ENCODE peak calls at places on chromosomes 7 and 10, in seven cellular contexts. Q, O, T, H, E, J and K are unnamed samples.
A peak's percentile ranks its signal among the peaks of the same experiment; 100 is the strongest.

GRCh38 chr7:74033372-74034311 is 5.7 kb downstream of the ELN start:
- DNase-seq in Q (no peak), O (no peak), J (no peak), T (peak; percentile 86), E (peak; percentile 50), H (no peak), K (no peak)

GRCh38 chr7:112023282-112023681 is 182.9 kb downstream of the DOCK4 start:
- DNase-seq in Q (no peak), H (no peak), J (no peak), O (no peak), E (no peak), T (no peak), K (no peak)

GRCh38 chr7:157432541-157432956 is 95.7 kb downstream of the DNAJB6 start:
- DNase-seq in T (no peak), E (peak; percentile 87), H (no peak), O (peak; percentile 51), Q (no peak), J (no peak), K (peak; percentile 58)

GRCh38 chr7:12540850-12541249 is 29.7 kb upstream of the SCIN start:
- DNase-seq in T (no peak), H (no peak), J (no peak), E (no peak), Q (no peak), O (no peak), K (no peak)

GRCh38 chr10:21317902-21318301 is 207.6 kb downstream of the SKIDA1 start:
- DNase-seq in T (no peak), Q (no peak), H (no peak), O (no peak), E (peak; percentile 73), J (no peak), K (no peak)

GRCh38 chr7:15015545-15016314 is 113.2 kb upstream of the DGKB start:
- DNase-seq in O (peak; percentile 87), J (no peak), T (peak; percentile 8), E (peak; percentile 75), Q (no peak), H (peak; percentile 8), K (peak; percentile 91)

GRCh38 chr10:126844406-126844805 is 60.8 kb upstream of the DOCK1 start:
- DNase-seq in Q (no peak), H (no peak), T (no peak), O (no peak), E (peak; percentile 42), J (no peak), K (no peak)

GRCh38 chr7:92621026-92621540 is 30.9 kb upstream of the FAM133B start:
- DNase-seq in H (peak; percentile 45), E (peak; percentile 89), Q (peak; percentile 49), J (peak; percentile 61), O (peak; percentile 76), T (peak; percentile 24), K (peak; percentile 69)

GRCh38 chr10:36493511-36493880 is 631.9 kb upstream of the ANKRD30A start:
- DNase-seq in H (no peak), J (no peak), O (no peak), Q (no peak), E (peak; percentile 74), T (no peak), K (no peak)

GRCh38 chr10:28215930-28216329 is 86.9 kb downstream of the MPP7 start:
- DNase-seq in Q (no peak), J (no peak), H (no peak), O (no peak), T (no peak), E (no peak), K (no peak)

GRCh38 chr7:22444181-22444966 is 55.6 kb downstream of the STEAP1B start:
- DNase-seq in J (no peak), T (no peak), E (no peak), H (peak; percentile 25), O (no peak), Q (no peak), K (no peak)

GRCh38 chr10:17077905-17078289 is 51.7 kb downstream of the CUBN start:
- DNase-seq in O (no peak), E (no peak), T (no peak), H (no peak), J (no peak), Q (no peak), K (no peak)

GRCh38 chr10:70774810-70775678 is 10.1 kb downstream of the TBATA start:
- DNase-seq in H (no peak), E (no peak), Q (no peak), T (no peak), J (no peak), O (no peak), K (no peak)

GRCh38 chr7:135930565-135931423 is 46.4 kb downstream of the MTPN start:
- DNase-seq in T (no peak), O (no peak), H (no peak), Q (no peak), J (no peak), E (peak; percentile 93), K (peak; percentile 45)

GRCh38 chr7:139086454-139086853 is 23.1 kb downstream of the ZC3HAV1 start:
- DNase-seq in J (no peak), O (no peak), T (no peak), H (no peak), Q (no peak), E (no peak), K (no peak)

GRCh38 chr7:157194948-157195347 is 56.2 kb downstream of the UBE3C start:
- DNase-seq in O (no peak), J (no peak), H (no peak), E (no peak), Q (no peak), T (no peak), K (no peak)

GRCh38 chr10:116974442-116975005 is 30.5 kb downstream of the SHTN1 start:
- DNase-seq in J (no peak), E (peak; percentile 93), H (no peak), O (peak; percentile 76), T (no peak), Q (no peak), K (no peak)

GRCh38 chr10:95567903-95568630 is 6.9 kb upstream of the SORBS1 start:
- DNase-seq in O (no peak), J (no peak), H (no peak), E (peak; percentile 24), Q (no peak), T (no peak), K (no peak)

GRCh38 chr7:92813390-92814024 is 22.9 kb downstream of the CDK6 start:
- DNase-seq in T (no peak), H (peak; percentile 26), Q (no peak), E (peak; percentile 75), J (no peak), O (no peak), K (no peak)

GRCh38 chr10:100008142-100008522 is 1.6 kb downstream of the DNMBP start:
- DNase-seq in J (no peak), T (no peak), H (no peak), O (no peak), E (peak; percentile 85), Q (peak; percentile 23), K (no peak)

GRCh38 chr10:3902054-3902808 is 117.2 kb upstream of the KLF6 start:
- DNase-seq in Q (no peak), J (peak; percentile 19), H (peak; percentile 43), O (no peak), T (no peak), E (peak; percentile 69), K (no peak)